ENCODE peak calls at places on chromosomes 2 and 18, in five cellular contexts. C is SK-N-SH, V is fibroblast of lung, M is neural progenitor cell, D is mammary epithelial cell. W is an unnamed sample.
A peak's percentile ranks its signal among the peaks of the same experiment; 100 is the strongest.

GRCh38 chr2:201858781-201859180 is 52.4 kb downstream of the CDK15 start:
- DNase-seq in C (no peak), V (peak; percentile 94), M (peak; percentile 86), D (no peak), W (peak; percentile 28)

GRCh38 chr18:22556271-22556990 is 138.7 kb upstream of the CTAGE1 start:
- DNase-seq in C (no peak), V (peak; percentile 60), M (no peak), D (no peak), W (no peak)

GRCh38 chr2:241213567-241213966 is 25.1 kb downstream of the ANO7 start:
- DNase-seq in C (no peak), V (no peak), M (no peak), D (no peak), W (no peak)

GRCh38 chr2:170953976-170954375 is 24.9 kb downstream of the GORASP2 start:
- DNase-seq in C (no peak), V (peak; percentile 14), M (no peak), D (no peak), W (no peak)

GRCh38 chr18:41966943-41967342 is 11.9 kb downstream of the PIK3C3 start:
- DNase-seq in C (no peak), V (no peak), M (no peak), D (no peak), W (no peak)

GRCh38 chr2:240997856-240998705 is at the start of gene SNED1:
- DNase-seq in C (peak; percentile 94), V (peak; percentile 78), M (peak; percentile 95), D (peak; percentile 54), W (peak; percentile 92)

GRCh38 chr18:2441544-2441943 is 129.8 kb downstream of the METTL4 start:
- DNase-seq in C (no peak), V (peak; percentile 62), M (no peak), D (no peak), W (no peak)

GRCh38 chr2:69026026-69026425 is 13.0 kb downstream of the ANTXR1 start:
- DNase-seq in C (no peak), V (no peak), M (peak; percentile 69), D (peak; percentile 54), W (peak; percentile 68)

GRCh38 chr2:157217409-157217808 is 40.1 kb upstream of the GALNT5 start:
- DNase-seq in C (no peak), V (no peak), M (no peak), D (no peak), W (no peak)

GRCh38 chr2:128485761-128486639 is 167.3 kb upstream of the HS6ST1 start:
- DNase-seq in C (no peak), V (no peak), M (peak; percentile 0), D (no peak), W (peak; percentile 14)

GRCh38 chr2:42754776-42755140 is 9.2 kb downstream of the OXER1 start:
- DNase-seq in C (peak; percentile 38), V (no peak), M (no peak), D (no peak), W (no peak)

GRCh38 chr2:130370490-130370889 is 14.6 kb downstream of the PTPN18 start:
- DNase-seq in C (no peak), V (no peak), M (no peak), D (no peak), W (no peak)

GRCh38 chr2:53242090-53242489 is 525.5 kb upstream of the CHAC2 start:
- DNase-seq in C (no peak), V (no peak), M (no peak), D (no peak), W (no peak)

GRCh38 chr18:9993846-9994660 is 80.2 kb downstream of the VAPA start:
- DNase-seq in C (no peak), V (no peak), M (no peak), D (no peak), W (peak; percentile 6)

GRCh38 chr2:62573137-62573731 is 67.2 kb upstream of the TMEM17 start:
- DNase-seq in C (no peak), V (peak; percentile 73), M (no peak), D (no peak), W (no peak)

GRCh38 chr18:61464551-61465102 is 131.4 kb downstream of the CDH20 start:
- DNase-seq in C (no peak), V (peak; percentile 48), M (no peak), D (no peak), W (no peak)

GRCh38 chr18:56460590-56460989 is 177.8 kb downstream of the TXNL1 start:
- DNase-seq in C (no peak), V (no peak), M (no peak), D (no peak), W (no peak)

GRCh38 chr18:62436636-62437519 is 85.9 kb upstream of the ZCCHC2 start:
- DNase-seq in C (no peak), V (peak; percentile 45), M (no peak), D (peak; percentile 91), W (peak; percentile 82)

GRCh38 chr2:66851449-66851872 is 416.5 kb downstream of the MEIS1 start:
- DNase-seq in C (no peak), V (peak; percentile 93), M (no peak), D (peak; percentile 23), W (no peak)

GRCh38 chr2:151381266-151381665 is 23.9 kb downstream of the TNFAIP6 start:
- DNase-seq in C (no peak), V (peak; percentile 70), M (no peak), D (no peak), W (no peak)

GRCh38 chr2:233100192-233100998 is 40.3 kb downstream of the INPP5D start:
- DNase-seq in C (no peak), V (no peak), M (no peak), D (no peak), W (no peak)

GRCh38 chr2:184799386-184799785 is 201.1 kb downstream of the ZNF804A start:
- DNase-seq in C (no peak), V (no peak), M (no peak), D (no peak), W (no peak)

GRCh38 chr2:108630567-108631405 is 88.5 kb upstream of the RANBP2 start:
- DNase-seq in C (no peak), V (peak; percentile 64), M (no peak), D (no peak), W (no peak)

GRCh38 chr2:226608393-226608955 is 191.1 kb downstream of the IRS1 start:
- DNase-seq in C (no peak), V (no peak), M (no peak), D (no peak), W (no peak)

GRCh38 chr2:66428986-66429612 is 5.8 kb upstream of the MEIS1 start:
- DNase-seq in C (peak; percentile 63), V (peak; percentile 55), M (peak; percentile 85), D (peak; percentile 41), W (no peak)

GRCh38 chr2:75326645-75327044 is 127.3 kb upstream of the TACR1 start:
- DNase-seq in C (no peak), V (no peak), M (no peak), D (no peak), W (no peak)

GRCh38 chr2:69291004-69291650 is 95.9 kb downstream of the GFPT1 start:
- DNase-seq in C (no peak), V (peak; percentile 89), M (no peak), D (no peak), W (no peak)

GRCh38 chr18:61572871-61573270 is 239.6 kb downstream of the CDH20 start:
- DNase-seq in C (no peak), V (peak; percentile 32), M (no peak), D (no peak), W (no peak)

GRCh38 chr2:69628325-69629038 is 15.1 kb downstream of the AAK1 start:
- DNase-seq in C (no peak), V (no peak), M (no peak), D (no peak), W (no peak)

GRCh38 chr18:49335677-49336076 is 124.8 kb downstream of the DYM start:
- DNase-seq in C (no peak), V (no peak), M (no peak), D (no peak), W (no peak)

GRCh38 chr2:10285578-10286198 is 17.0 kb upstream of the HPCAL1 start:
- DNase-seq in C (peak; percentile 95), V (peak; percentile 49), M (no peak), D (peak; percentile 49), W (peak; percentile 53)

GRCh38 chr18:79816092-79816491 is 18.4 kb downstream of the KCNG2 start:
- DNase-seq in C (no peak), V (no peak), M (no peak), D (no peak), W (no peak)

GRCh38 chr2:161090401-161090800 is 69.8 kb upstream of the TANK start:
- DNase-seq in C (no peak), V (no peak), M (no peak), D (no peak), W (no peak)

GRCh38 chr2:131014141-131014540 is 79.1 kb downstream of the FAM168B start:
- DNase-seq in C (no peak), V (no peak), M (no peak), D (peak; percentile 78), W (no peak)

GRCh38 chr2:2850218-2850850 is 519.3 kb upstream of the MYT1L start:
- DNase-seq in C (no peak), V (no peak), M (no peak), D (no peak), W (no peak)

GRCh38 chr2:216765810-216766259 is 70.5 kb upstream of the IGFBP5 start:
- DNase-seq in C (peak; percentile 50), V (no peak), M (peak; percentile 93), D (no peak), W (no peak)
- TF ChIP-seq CTCF in C (no peak), V (no peak), M (peak; percentile 29), D (no peak), W (no peak)

GRCh38 chr2:174846941-174847938 is 83.0 kb upstream of the CHRNA1 start:
- DNase-seq in C (peak; percentile 41), V (peak; percentile 97), M (peak; percentile 74), D (peak; percentile 86), W (no peak)
- H3K9ac ChIP-seq in C (peak overlapping the region; percentile 62), V (peak overlapping the region; percentile 60), M (peak overlapping the region; percentile 28), D (peak overlapping the region; percentile 73), W (no peak overlapping the region)

GRCh38 chr2:15548974-15549373 is 12.2 kb downstream of the NBAS start:
- DNase-seq in C (no peak), V (no peak), M (no peak), D (no peak), W (no peak)

GRCh38 chr2:15543541-15543940 is 17.6 kb downstream of the NBAS start:
- DNase-seq in C (no peak), V (no peak), M (no peak), D (no peak), W (no peak)

GRCh38 chr2:15544227-15544626 is 16.9 kb downstream of the NBAS start:
- DNase-seq in C (no peak), V (no peak), M (no peak), D (no peak), W (no peak)

GRCh38 chr2:15547100-15547499 is 14.0 kb downstream of the NBAS start:
- DNase-seq in C (peak; percentile 32), V (no peak), M (no peak), D (no peak), W (no peak)

GRCh38 chr2:15546297-15547098 is 14.6 kb downstream of the NBAS start:
- DNase-seq in C (no peak), V (no peak), M (no peak), D (no peak), W (no peak)
- TF ChIP-seq CTCF in C (peak; percentile 55), V (no peak), M (peak; percentile 60), D (peak; percentile 15), W (no peak)

GRCh38 chr2:120012363-120012762 is 514 bp upstream of the EPB41L5 start:
- DNase-seq in C (no peak), V (no peak), M (no peak), D (no peak), W (no peak)
- H3K9ac ChIP-seq in C (peak overlapping the region; percentile 86), V (peak overlapping the region; percentile 51), M (no peak overlapping the region), D (peak overlapping the region; percentile 60), W (peak overlapping the region; percentile 73)